ENCODE peak calls at places on chromosomes 6 and 20, in eight cellular contexts. One of them, this sample, is unnamed.

GRCh38 chr6:106103728-106104109 is 17.6 kb downstream of the PRDM1 start:
- DNase-seq in HEK293T: no peak
- DNase-seq in LoVo: peak; percentile 77
- DNase-seq in lung: no peak
- DNase-seq in activated CD4-positive, alpha-beta memory T cell treated with anti-CD3 and anti-CD28 coated beads for 36 hours: peak; percentile 71
- DNase-seq in SW 1271: no peak
- DNase-seq in mucosa of gallbladder: no peak
- DNase-seq in cardiac muscle cell: no peak
- DNase-seq in this sample: peak; percentile 42

GRCh38 chr20:23507346-23507745 is 16.4 kb downstream of the CST8 start:
- DNase-seq in lung: no peak
- DNase-seq in activated CD4-positive, alpha-beta memory T cell treated with anti-CD3 and anti-CD28 coated beads for 36 hours: no peak
- DNase-seq in SW 1271: no peak
- DNase-seq in mucosa of gallbladder: no peak
- DNase-seq in HEK293T: no peak
- DNase-seq in cardiac muscle cell: peak; percentile 20
- DNase-seq in LoVo: no peak
- DNase-seq in this sample: no peak

GRCh38 chr20:62624719-62625455 is 17.4 kb upstream of the SLCO4A1 start:
- DNase-seq in cardiac muscle cell: no peak
- DNase-seq in LoVo: no peak
- DNase-seq in activated CD4-positive, alpha-beta memory T cell treated with anti-CD3 and anti-CD28 coated beads for 36 hours: no peak
- DNase-seq in SW 1271: no peak
- DNase-seq in HEK293T: no peak
- DNase-seq in lung: no peak
- DNase-seq in mucosa of gallbladder: no peak
- DNase-seq in this sample: no peak

GRCh38 chr20:61056627-61057312 is 195.3 kb upstream of the CDH4 start:
- DNase-seq in SW 1271: no peak
- DNase-seq in LoVo: no peak
- DNase-seq in HEK293T: no peak
- DNase-seq in cardiac muscle cell: no peak
- DNase-seq in activated CD4-positive, alpha-beta memory T cell treated with anti-CD3 and anti-CD28 coated beads for 36 hours: no peak
- DNase-seq in mucosa of gallbladder: no peak
- DNase-seq in lung: no peak
- DNase-seq in this sample: no peak

GRCh38 chr6:12801141-12801540 is 84.6 kb downstream of the PHACTR1 start:
- DNase-seq in lung: no peak
- DNase-seq in activated CD4-positive, alpha-beta memory T cell treated with anti-CD3 and anti-CD28 coated beads for 36 hours: no peak
- DNase-seq in HEK293T: no peak
- DNase-seq in SW 1271: no peak
- DNase-seq in mucosa of gallbladder: no peak
- DNase-seq in cardiac muscle cell: no peak
- DNase-seq in LoVo: no peak
- DNase-seq in this sample: peak; percentile 89

GRCh38 chr6:27541212-27541931 is 68.5 kb upstream of the ZNF184 start:
- DNase-seq in lung: no peak
- DNase-seq in HEK293T: peak; percentile 18
- DNase-seq in cardiac muscle cell: no peak
- DNase-seq in SW 1271: no peak
- DNase-seq in mucosa of gallbladder: no peak
- DNase-seq in LoVo: peak; percentile 5
- DNase-seq in activated CD4-positive, alpha-beta memory T cell treated with anti-CD3 and anti-CD28 coated beads for 36 hours: no peak
- DNase-seq in this sample: peak; percentile 31

GRCh38 chr6:10073326-10073725 is 341.5 kb downstream of the TFAP2A start:
- DNase-seq in mucosa of gallbladder: no peak
- DNase-seq in LoVo: no peak
- DNase-seq in cardiac muscle cell: no peak
- DNase-seq in HEK293T: no peak
- DNase-seq in lung: no peak
- DNase-seq in SW 1271: no peak
- DNase-seq in activated CD4-positive, alpha-beta memory T cell treated with anti-CD3 and anti-CD28 coated beads for 36 hours: no peak
- DNase-seq in this sample: no peak

GRCh38 chr6:28943223-28943556 is 19.4 kb upstream of the TRIM27 start:
- DNase-seq in SW 1271: no peak
- DNase-seq in HEK293T: no peak
- DNase-seq in cardiac muscle cell: no peak
- DNase-seq in activated CD4-positive, alpha-beta memory T cell treated with anti-CD3 and anti-CD28 coated beads for 36 hours: no peak
- DNase-seq in mucosa of gallbladder: no peak
- DNase-seq in lung: no peak
- DNase-seq in LoVo: no peak
- DNase-seq in this sample: no peak

GRCh38 chr6:96878101-96878500 is 19.6 kb downstream of the NDUFAF4 start:
- DNase-seq in lung: no peak
- DNase-seq in SW 1271: no peak
- DNase-seq in activated CD4-positive, alpha-beta memory T cell treated with anti-CD3 and anti-CD28 coated beads for 36 hours: no peak
- DNase-seq in LoVo: no peak
- DNase-seq in mucosa of gallbladder: no peak
- DNase-seq in cardiac muscle cell: no peak
- DNase-seq in HEK293T: no peak
- DNase-seq in this sample: no peak

GRCh38 chr6:5078121-5078695 is 6.9 kb upstream of the PPP1R3G start:
- DNase-seq in activated CD4-positive, alpha-beta memory T cell treated with anti-CD3 and anti-CD28 coated beads for 36 hours: no peak
- DNase-seq in HEK293T: peak; percentile 35
- DNase-seq in lung: no peak
- DNase-seq in LoVo: peak; percentile 7
- DNase-seq in cardiac muscle cell: no peak
- DNase-seq in mucosa of gallbladder: no peak
- DNase-seq in SW 1271: no peak
- DNase-seq in this sample: peak; percentile 43

GRCh38 chr6:27867051-27867940 is 44.9 kb downstream of the OR2B2 start:
- DNase-seq in activated CD4-positive, alpha-beta memory T cell treated with anti-CD3 and anti-CD28 coated beads for 36 hours: peak; percentile 93
- DNase-seq in SW 1271: no peak
- DNase-seq in HEK293T: no peak
- DNase-seq in LoVo: peak; percentile 73
- DNase-seq in lung: peak; percentile 42
- DNase-seq in cardiac muscle cell: peak; percentile 81
- DNase-seq in mucosa of gallbladder: peak; percentile 84
- DNase-seq in this sample: peak; percentile 56

GRCh38 chr6:1311400-1312192 is at the start of gene FOXQ1:
- DNase-seq in mucosa of gallbladder: peak; percentile 86
- DNase-seq in LoVo: peak; percentile 83
- DNase-seq in SW 1271: no peak
- DNase-seq in cardiac muscle cell: peak; percentile 45
- DNase-seq in HEK293T: peak; percentile 55
- DNase-seq in activated CD4-positive, alpha-beta memory T cell treated with anti-CD3 and anti-CD28 coated beads for 36 hours: peak; percentile 16
- DNase-seq in lung: peak; percentile 90
- DNase-seq in this sample: peak; percentile 58

GRCh38 chr6:139882234-139882633 is 507.8 kb upstream of the CITED2 start:
- DNase-seq in HEK293T: no peak
- DNase-seq in lung: no peak
- DNase-seq in mucosa of gallbladder: no peak
- DNase-seq in SW 1271: no peak
- DNase-seq in activated CD4-positive, alpha-beta memory T cell treated with anti-CD3 and anti-CD28 coated beads for 36 hours: no peak
- DNase-seq in cardiac muscle cell: no peak
- DNase-seq in LoVo: no peak
- DNase-seq in this sample: no peak

GRCh38 chr6:75044846-75045245 is 161.0 kb downstream of the COL12A1 start:
- DNase-seq in cardiac muscle cell: no peak
- DNase-seq in activated CD4-positive, alpha-beta memory T cell treated with anti-CD3 and anti-CD28 coated beads for 36 hours: no peak
- DNase-seq in lung: no peak
- DNase-seq in SW 1271: no peak
- DNase-seq in mucosa of gallbladder: no peak
- DNase-seq in HEK293T: no peak
- DNase-seq in LoVo: no peak
- DNase-seq in this sample: no peak

GRCh38 chr6:112936079-112936472 is 588.9 kb downstream of the RFPL4B start:
- DNase-seq in LoVo: no peak
- DNase-seq in SW 1271: no peak
- DNase-seq in activated CD4-positive, alpha-beta memory T cell treated with anti-CD3 and anti-CD28 coated beads for 36 hours: no peak
- DNase-seq in HEK293T: no peak
- DNase-seq in mucosa of gallbladder: no peak
- DNase-seq in lung: no peak
- DNase-seq in cardiac muscle cell: no peak
- DNase-seq in this sample: no peak

GRCh38 chr6:56532766-56533551 is 109.7 kb downstream of the DST start:
- DNase-seq in SW 1271: no peak
- DNase-seq in HEK293T: no peak
- DNase-seq in activated CD4-positive, alpha-beta memory T cell treated with anti-CD3 and anti-CD28 coated beads for 36 hours: no peak
- DNase-seq in mucosa of gallbladder: no peak
- DNase-seq in lung: no peak
- DNase-seq in cardiac muscle cell: no peak
- DNase-seq in LoVo: no peak
- DNase-seq in this sample: no peak

GRCh38 chr6:169702640-169703246 is 817 bp downstream of the C6orf120 start:
- DNase-seq in lung: peak; percentile 50
- DNase-seq in activated CD4-positive, alpha-beta memory T cell treated with anti-CD3 and anti-CD28 coated beads for 36 hours: no peak
- DNase-seq in LoVo: peak; percentile 34
- DNase-seq in mucosa of gallbladder: no peak
- DNase-seq in HEK293T: peak; percentile 50
- DNase-seq in SW 1271: peak; percentile 22
- DNase-seq in cardiac muscle cell: peak; percentile 19
- DNase-seq in this sample: peak; percentile 11

This sample was measured in bronchial epithelial cell.